ENCODE peak calls at places on chromosomes 11 and 22, in six cellular contexts. I, P, C, U, R and X are unnamed samples. For H3K9me3, the result is how much of the 10 kb centered on the place peaks cover.

GRCh38 chr11:90468923-90469322 is 246.1 kb upstream of the CHORDC1 start:
- DNase-seq in I (peak), P (no peak), C (no peak), U (no peak), R (peak), X (no peak)

GRCh38 chr22:50674606-50675552 is 2.3 kb downstream of the SHANK3 start:
- DNase-seq in I (no peak), P (no peak), C (no peak), U (no peak), R (peak), X (no peak)

GRCh38 chr22:45636668-45637067 is 35.0 kb upstream of the ATXN10 start:
- DNase-seq in I (no peak), P (no peak), C (no peak), U (no peak), R (no peak), X (no peak)

GRCh38 chr11:26762089-26762488 is 40.2 kb upstream of the SLC5A12 start:
- DNase-seq in I (no peak), P (no peak), C (no peak), U (no peak), R (no peak), X (no peak)

GRCh38 chr11:46290598-46291309 is 13.3 kb downstream of the CREB3L1 start:
- DNase-seq in I (peak), P (peak), C (no peak), U (no peak), R (peak), X (no peak)

GRCh38 chr11:12110714-12111481 is 508 bp downstream of the MICAL2 start:
- DNase-seq in I (no peak), P (no peak), C (peak), U (peak), R (no peak), X (peak)

GRCh38 chr22:45612940-45613339 is 58.7 kb upstream of the ATXN10 start:
- DNase-seq in I (peak), P (no peak), C (no peak), U (no peak), R (peak), X (no peak)

GRCh38 chr11:70210051-70210501 is 7.0 kb downstream of the FADD start:
- DNase-seq in I (peak), P (peak), C (no peak), U (no peak), R (peak), X (no peak)

GRCh38 chr11:4025248-4025956 is 69.2 kb upstream of the RRM1 start:
- DNase-seq in I (peak), P (peak), C (no peak), U (no peak), R (peak), X (no peak)

GRCh38 chr22:38124236-38124974 is 13.9 kb upstream of the BAIAP2L2 start:
- DNase-seq in I (no peak), P (no peak), C (no peak), U (no peak), R (no peak), X (no peak)

GRCh38 chr11:134024420-134025085 is 44.3 kb upstream of the JAM3 start:
- DNase-seq in I (peak), P (peak), C (no peak), U (no peak), R (peak), X (no peak)

GRCh38 chr11:79488286-79488685 is 47.5 kb upstream of the TENM4 start:
- DNase-seq in I (no peak), P (no peak), C (no peak), U (no peak), R (no peak), X (no peak)

GRCh38 chr11:73158356-73159051 is 16.4 kb upstream of the FCHSD2 start:
- DNase-seq in I (peak), P (peak), C (no peak), U (no peak), R (peak), X (no peak)

GRCh38 chr11:119205574-119206511 is at the start of gene CBL:
- DNase-seq in I (peak), P (peak), C (peak), U (peak), R (peak), X (peak)

GRCh38 chr11:107859459-107860239 is 1.1 kb upstream of the SLC35F2 start:
- DNase-seq in I (no peak), P (no peak), C (peak), U (peak), R (no peak), X (no peak)

GRCh38 chr22:10778296-10778814 is 4749.6 kb upstream of the OR11H1 start:
- DNase-seq in I (no peak), P (no peak), C (no peak), U (no peak), R (no peak), X (no peak)

GRCh38 chr22:10780281-10780680 is 4747.7 kb upstream of the OR11H1 start:
- DNase-seq in I (no peak), P (no peak), C (no peak), U (no peak), R (no peak), X (no peak)

GRCh38 chr22:10781571-10782403 is 4746.2 kb upstream of the OR11H1 start:
- DNase-seq in I (no peak), P (no peak), C (no peak), U (no peak), R (no peak), X (no peak)
- H3K9me3 ChIP-seq in I (under half), P (under half), C (under half), U (under half), R (under half), X (under half)

DNA sequence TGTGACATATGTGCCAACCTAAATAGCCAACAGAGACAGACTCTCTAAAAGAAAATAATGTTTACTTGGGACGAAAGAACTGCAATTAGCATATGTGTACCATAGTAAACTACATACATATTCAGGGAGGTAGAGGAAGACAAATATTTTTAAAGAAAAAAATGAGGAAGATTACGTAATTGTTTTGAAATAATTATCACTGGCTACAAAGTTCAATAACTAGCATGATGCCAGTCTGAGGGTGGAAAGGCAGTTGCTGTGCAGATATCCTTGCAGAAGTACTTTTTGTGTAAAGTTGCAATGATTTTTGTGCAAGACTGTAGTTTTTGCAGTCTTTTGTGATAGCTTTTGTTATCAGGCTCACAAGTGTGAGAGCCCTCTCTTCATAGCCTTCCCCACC is 103.3 kb upstream of the ANO5 start:
- DNase-seq in I (no peak), P (no peak), C (no peak), U (no peak), R (no peak), X (no peak)
- H3K9me3 ChIP-seq in I (under half), P (under half), C (under half), U (under half), R (under half), X (under half)

GRCh38 chr11:37957717-37958116 is 1359.7 kb upstream of the RAG2 start:
- DNase-seq in I (no peak), P (no peak), C (no peak), U (no peak), R (no peak), X (no peak)
- H3K9me3 ChIP-seq in I (under half), P (under half), C (under half), U (under half), R (under half), X (under half)

GRCh38 chr11:91755526-91755925 is 469.1 kb upstream of the FAT3 start:
- DNase-seq in I (no peak), P (no peak), C (no peak), U (no peak), R (no peak), X (no peak)
- H3K9me3 ChIP-seq in I (under half), P (under half), C (under half), U (under half), R (under half), X (under half)